ENCODE peak calls at places on chromosome 9, in seven cellular contexts. One of them, this sample, is unnamed.
A peak's percentile ranks its signal among the peaks of the same experiment; 100 is the strongest.

GRCh38 chr9:125428060-125428481 is 166.4 kb downstream of the GAPVD1 start:
- DNase-seq in PC-9: no peak
- DNase-seq in lower lobe of right lung: no peak
- DNase-seq in CD8-positive, alpha-beta T cell: no peak
- DNase-seq in psoas muscle: peak; percentile 58
- DNase-seq in mesenchymal stem cell: no peak
- DNase-seq in astrocyte: no peak
- DNase-seq in this sample: no peak

GRCh38 chr9:14433841-14434511 is 120.0 kb upstream of the NFIB start:
- DNase-seq in PC-9: peak; percentile 53
- DNase-seq in lower lobe of right lung: no peak
- DNase-seq in CD8-positive, alpha-beta T cell: no peak
- DNase-seq in psoas muscle: no peak
- DNase-seq in mesenchymal stem cell: peak; percentile 51
- DNase-seq in astrocyte: peak; percentile 47
- DNase-seq in this sample: peak; percentile 23

GRCh38 chr9:101119206-101119819 is 90.8 kb downstream of the PLPPR1 start:
- DNase-seq in PC-9: peak; percentile 38
- DNase-seq in lower lobe of right lung: peak; percentile 52
- DNase-seq in CD8-positive, alpha-beta T cell: no peak
- DNase-seq in psoas muscle: peak; percentile 30
- DNase-seq in mesenchymal stem cell: no peak
- DNase-seq in astrocyte: no peak
- DNase-seq in this sample: peak; percentile 4

GRCh38 chr9:61674465-61674864 is 484.6 kb downstream of the SPATA31A7 start:
- DNase-seq in PC-9: no peak
- DNase-seq in lower lobe of right lung: no peak
- DNase-seq in CD8-positive, alpha-beta T cell: no peak
- DNase-seq in psoas muscle: no peak
- DNase-seq in mesenchymal stem cell: no peak
- DNase-seq in astrocyte: no peak
- DNase-seq in this sample: no peak

GRCh38 chr9:38227061-38227540 is 158.1 kb upstream of the SHB start:
- DNase-seq in PC-9: peak; percentile 96
- DNase-seq in lower lobe of right lung: peak; percentile 55
- DNase-seq in CD8-positive, alpha-beta T cell: peak; percentile 13
- DNase-seq in psoas muscle: peak; percentile 53
- DNase-seq in mesenchymal stem cell: peak; percentile 88
- DNase-seq in astrocyte: peak; percentile 90
- DNase-seq in this sample: peak; percentile 76

GRCh38 chr9:22214021-22214420 is 204.9 kb upstream of the CDKN2B start:
- DNase-seq in PC-9: no peak
- DNase-seq in lower lobe of right lung: no peak
- DNase-seq in CD8-positive, alpha-beta T cell: no peak
- DNase-seq in psoas muscle: no peak
- DNase-seq in mesenchymal stem cell: peak; percentile 53
- DNase-seq in astrocyte: peak; percentile 30
- DNase-seq in this sample: no peak

GRCh38 chr9:28671000-28671399 is 1097.7 kb upstream of the C9orf72 start:
- DNase-seq in PC-9: no peak
- DNase-seq in lower lobe of right lung: no peak
- DNase-seq in CD8-positive, alpha-beta T cell: no peak
- DNase-seq in psoas muscle: no peak
- DNase-seq in mesenchymal stem cell: no peak
- DNase-seq in astrocyte: no peak
- DNase-seq in this sample: no peak

GRCh38 chr9:124264812-124265211 is 7.1 kb downstream of the NEK6 start:
- DNase-seq in PC-9: no peak
- DNase-seq in lower lobe of right lung: no peak
- DNase-seq in CD8-positive, alpha-beta T cell: no peak
- DNase-seq in psoas muscle: no peak
- DNase-seq in mesenchymal stem cell: no peak
- DNase-seq in astrocyte: peak; percentile 59
- DNase-seq in this sample: no peak

GRCh38 chr9:35555246-35555701 is 49.8 kb upstream of the TESK1 start:
- DNase-seq in PC-9: no peak
- DNase-seq in lower lobe of right lung: no peak
- DNase-seq in CD8-positive, alpha-beta T cell: no peak
- DNase-seq in psoas muscle: no peak
- DNase-seq in mesenchymal stem cell: no peak
- DNase-seq in astrocyte: no peak
- DNase-seq in this sample: no peak

GRCh38 chr9:136023401-136024225 is 62.4 kb upstream of the UBAC1 start:
- DNase-seq in PC-9: no peak
- DNase-seq in lower lobe of right lung: peak; percentile 65
- DNase-seq in CD8-positive, alpha-beta T cell: no peak
- DNase-seq in psoas muscle: peak; percentile 86
- DNase-seq in mesenchymal stem cell: no peak
- DNase-seq in astrocyte: peak; percentile 32
- DNase-seq in this sample: no peak

GRCh38 chr9:95018099-95018927 is 291.8 kb downstream of the AOPEP start:
- DNase-seq in PC-9: no peak
- DNase-seq in lower lobe of right lung: peak; percentile 63
- DNase-seq in CD8-positive, alpha-beta T cell: no peak
- DNase-seq in psoas muscle: peak; percentile 72
- DNase-seq in mesenchymal stem cell: peak; percentile 93
- DNase-seq in astrocyte: peak; percentile 98
- DNase-seq in this sample: peak; percentile 92

GRCh38 chr9:3893519-3893918 is 367.7 kb upstream of the RFX3 start:
- DNase-seq in PC-9: no peak
- DNase-seq in lower lobe of right lung: no peak
- DNase-seq in CD8-positive, alpha-beta T cell: no peak
- DNase-seq in psoas muscle: no peak
- DNase-seq in mesenchymal stem cell: no peak
- DNase-seq in astrocyte: no peak
- DNase-seq in this sample: no peak

GRCh38 chr9:78004478-78005229 is 27.0 kb downstream of the GNAQ start:
- DNase-seq in PC-9: peak; percentile 68
- DNase-seq in lower lobe of right lung: no peak
- DNase-seq in CD8-positive, alpha-beta T cell: no peak
- DNase-seq in psoas muscle: no peak
- DNase-seq in mesenchymal stem cell: no peak
- DNase-seq in astrocyte: no peak
- DNase-seq in this sample: no peak

GRCh38 chr9:78023003-78023741 is 8.4 kb downstream of the GNAQ start:
- DNase-seq in PC-9: no peak
- DNase-seq in lower lobe of right lung: no peak
- DNase-seq in CD8-positive, alpha-beta T cell: no peak
- DNase-seq in psoas muscle: no peak
- DNase-seq in mesenchymal stem cell: peak; percentile 83
- DNase-seq in astrocyte: peak; percentile 83
- DNase-seq in this sample: no peak

GRCh38 chr9:35962126-35962906 is 4.4 kb upstream of the OR2S2 start:
- DNase-seq in PC-9: no peak
- DNase-seq in lower lobe of right lung: no peak
- DNase-seq in CD8-positive, alpha-beta T cell: no peak
- DNase-seq in psoas muscle: no peak
- DNase-seq in mesenchymal stem cell: peak; percentile 36
- DNase-seq in astrocyte: peak; percentile 77
- DNase-seq in this sample: peak; percentile 47

GRCh38 chr9:20865357-20865756 is 166.1 kb downstream of the HACD4 start:
- DNase-seq in PC-9: no peak
- DNase-seq in lower lobe of right lung: no peak
- DNase-seq in CD8-positive, alpha-beta T cell: no peak
- DNase-seq in psoas muscle: no peak
- DNase-seq in mesenchymal stem cell: no peak
- DNase-seq in astrocyte: no peak
- DNase-seq in this sample: no peak

GRCh38 chr9:126436545-126437269 is 110.1 kb downstream of the MVB12B start:
- DNase-seq in PC-9: no peak
- DNase-seq in lower lobe of right lung: no peak
- DNase-seq in CD8-positive, alpha-beta T cell: no peak
- DNase-seq in psoas muscle: no peak
- DNase-seq in mesenchymal stem cell: peak; percentile 14
- DNase-seq in astrocyte: peak; percentile 33
- DNase-seq in this sample: peak; percentile 14

GRCh38 chr9:32455738-32456137 is 70.3 kb downstream of the RIGI start:
- DNase-seq in PC-9: no peak
- DNase-seq in lower lobe of right lung: no peak
- DNase-seq in CD8-positive, alpha-beta T cell: no peak
- DNase-seq in psoas muscle: no peak
- DNase-seq in mesenchymal stem cell: no peak
- DNase-seq in astrocyte: no peak
- DNase-seq in this sample: no peak

GRCh38 chr9:112110094-112110772 is 64.9 kb downstream of the SUSD1 start:
- DNase-seq in PC-9: peak; percentile 79
- DNase-seq in lower lobe of right lung: no peak
- DNase-seq in CD8-positive, alpha-beta T cell: no peak
- DNase-seq in psoas muscle: no peak
- DNase-seq in mesenchymal stem cell: no peak
- DNase-seq in astrocyte: no peak
- DNase-seq in this sample: no peak

GRCh38 chr9:38159599-38159998 is 90.6 kb upstream of the SHB start:
- DNase-seq in PC-9: no peak
- DNase-seq in lower lobe of right lung: no peak
- DNase-seq in CD8-positive, alpha-beta T cell: no peak
- DNase-seq in psoas muscle: no peak
- DNase-seq in mesenchymal stem cell: no peak
- DNase-seq in astrocyte: no peak
- DNase-seq in this sample: no peak

GRCh38 chr9:69071059-69071458 is 35.5 kb downstream of the FXN start:
- DNase-seq in PC-9: no peak
- DNase-seq in lower lobe of right lung: no peak
- DNase-seq in CD8-positive, alpha-beta T cell: no peak
- DNase-seq in psoas muscle: no peak
- DNase-seq in mesenchymal stem cell: no peak
- DNase-seq in astrocyte: peak; percentile 23
- DNase-seq in this sample: no peak

GRCh38 chr9:69070201-69070600 is 34.6 kb downstream of the FXN start:
- DNase-seq in PC-9: no peak
- DNase-seq in lower lobe of right lung: no peak
- DNase-seq in CD8-positive, alpha-beta T cell: no peak
- DNase-seq in psoas muscle: no peak
- DNase-seq in mesenchymal stem cell: no peak
- DNase-seq in astrocyte: no peak
- DNase-seq in this sample: no peak

GRCh38 chr9:69074801-69075200 is 39.2 kb downstream of the FXN start:
- DNase-seq in PC-9: no peak
- DNase-seq in lower lobe of right lung: no peak
- DNase-seq in CD8-positive, alpha-beta T cell: no peak
- DNase-seq in psoas muscle: no peak
- DNase-seq in mesenchymal stem cell: no peak
- DNase-seq in astrocyte: no peak
- DNase-seq in this sample: no peak

GRCh38 chr9:69076550-69076949 is 41.0 kb downstream of the FXN start:
- DNase-seq in PC-9: no peak
- DNase-seq in lower lobe of right lung: no peak
- DNase-seq in CD8-positive, alpha-beta T cell: no peak
- DNase-seq in psoas muscle: no peak
- DNase-seq in mesenchymal stem cell: no peak
- DNase-seq in astrocyte: no peak
- DNase-seq in this sample: no peak

DNA sequence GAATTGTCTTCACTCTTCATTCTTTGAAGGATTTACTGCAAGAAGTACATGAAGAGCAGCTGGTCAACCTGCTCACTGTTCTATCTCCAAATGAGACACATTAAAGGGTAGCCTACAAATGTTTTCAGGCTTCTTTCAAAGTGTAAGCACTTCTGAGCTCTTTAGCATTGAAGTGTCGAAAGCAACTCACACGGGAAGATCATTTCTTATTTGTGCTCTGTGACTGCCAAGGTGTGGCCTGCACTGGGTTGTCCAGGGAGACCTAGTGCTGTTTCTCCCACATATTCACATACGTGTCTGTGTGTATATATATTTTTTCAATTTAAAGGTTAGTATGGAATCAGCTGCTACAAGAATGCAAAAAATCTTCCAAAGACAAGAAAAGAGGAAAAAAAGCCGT is 37.6 kb downstream of the FXN start:
- DNase-seq in PC-9: no peak
- DNase-seq in lower lobe of right lung: no peak
- DNase-seq in CD8-positive, alpha-beta T cell: no peak
- DNase-seq in psoas muscle: no peak
- DNase-seq in mesenchymal stem cell: no peak
- DNase-seq in astrocyte: no peak
- DNase-seq in this sample: no peak
- H3K27me3 ChIP-seq in PC-9: no peaks in the 10 kb centered on the region
- H3K27me3 ChIP-seq in lower lobe of right lung: no peaks in the 10 kb centered on the region
- H3K27me3 ChIP-seq in CD8-positive, alpha-beta T cell: no peaks in the 10 kb centered on the region
- H3K27me3 ChIP-seq in psoas muscle: no peaks in the 10 kb centered on the region
- H3K27me3 ChIP-seq in mesenchymal stem cell: no peaks in the 10 kb centered on the region
- H3K27me3 ChIP-seq in astrocyte: no peaks in the 10 kb centered on the region
- H3K27me3 ChIP-seq in this sample: no peaks in the 10 kb centered on the region

DNA sequence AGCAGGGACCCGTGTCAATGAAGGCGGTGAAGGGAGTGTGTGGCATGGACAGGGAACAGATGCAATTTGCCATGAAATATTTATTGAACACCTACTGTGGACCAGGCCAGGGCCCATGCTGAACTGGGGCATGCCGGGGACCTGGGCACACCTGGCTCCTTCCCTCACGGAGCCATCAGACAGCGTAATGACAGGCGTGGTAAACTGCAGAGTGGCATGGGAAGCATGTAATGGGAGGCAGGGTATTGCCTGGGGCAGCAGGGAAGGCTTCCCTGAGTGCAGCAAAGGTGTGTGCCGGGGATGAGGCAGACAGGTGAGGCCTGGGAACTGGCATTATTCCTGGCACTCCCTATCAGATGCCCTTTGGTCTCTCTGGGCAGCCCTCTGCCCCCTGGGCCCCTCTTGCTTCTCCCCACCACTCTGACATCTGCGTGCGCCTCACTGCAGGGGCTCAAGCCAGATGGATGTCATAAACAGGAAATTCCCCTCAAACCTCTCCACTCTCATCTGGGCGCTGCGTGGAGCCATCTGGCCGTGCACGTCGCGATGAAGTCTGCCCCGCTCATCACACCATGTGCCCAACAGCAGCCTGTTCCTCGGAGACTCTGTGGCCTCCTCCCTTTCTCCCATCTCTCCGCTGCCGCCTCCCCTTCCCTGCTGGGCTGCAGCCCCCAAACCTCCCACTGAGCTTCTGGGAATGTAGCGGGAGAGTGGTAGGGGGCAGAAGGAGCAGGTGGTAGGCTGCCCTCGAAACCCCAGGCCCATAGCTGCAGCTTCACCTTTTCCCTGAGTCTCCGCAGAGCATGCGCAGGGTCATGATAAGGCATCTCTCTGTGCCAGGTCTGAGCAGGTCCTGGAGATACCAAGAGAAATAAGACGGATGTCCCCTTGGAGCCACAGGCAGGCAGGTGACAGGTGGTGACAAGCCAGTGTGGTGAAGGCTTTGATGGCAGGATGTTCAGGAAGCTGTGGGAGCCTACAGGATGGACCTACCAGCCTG is 67.8 kb downstream of the HMCN2 start:
- DNase-seq in PC-9: no peak
- DNase-seq in lower lobe of right lung: no peak
- DNase-seq in CD8-positive, alpha-beta T cell: no peak
- DNase-seq in psoas muscle: peak; percentile 81
- DNase-seq in mesenchymal stem cell: peak; percentile 77
- DNase-seq in astrocyte: no peak
- DNase-seq in this sample: no peak
- H3K27ac ChIP-seq in PC-9: no peak overlapping the region
- H3K27ac ChIP-seq in lower lobe of right lung: no peak overlapping the region
- H3K27ac ChIP-seq in CD8-positive, alpha-beta T cell: no peak overlapping the region
- H3K27ac ChIP-seq in psoas muscle: no peak overlapping the region
- H3K27ac ChIP-seq in mesenchymal stem cell: no peak overlapping the region
- H3K27ac ChIP-seq in astrocyte: no peak overlapping the region
- H3K27ac ChIP-seq in this sample: no peak overlapping the region

GRCh38 chr9:129962889-129963703 is 79.9 kb downstream of the FNBP1 start:
- DNase-seq in PC-9: no peak
- DNase-seq in lower lobe of right lung: peak; percentile 51
- DNase-seq in CD8-positive, alpha-beta T cell: peak; percentile 54
- DNase-seq in psoas muscle: no peak
- DNase-seq in mesenchymal stem cell: peak; percentile 80
- DNase-seq in astrocyte: peak; percentile 36
- DNase-seq in this sample: peak; percentile 68
- H3K4me1 ChIP-seq in PC-9: no peaks in the 10 kb centered on the region
- H3K4me1 ChIP-seq in lower lobe of right lung: peaks cover 44% of the 10 kb centered on the region
- H3K4me1 ChIP-seq in CD8-positive, alpha-beta T cell: peaks cover 47% of the 10 kb centered on the region
- H3K4me1 ChIP-seq in psoas muscle: peaks cover 2% of the 10 kb centered on the region
- H3K4me1 ChIP-seq in mesenchymal stem cell: peaks cover 9% of the 10 kb centered on the region
- H3K4me1 ChIP-seq in astrocyte: peaks cover 26% of the 10 kb centered on the region
- H3K4me1 ChIP-seq in this sample: peaks cover 59% of the 10 kb centered on the region

GRCh38 chr9:33637881-33638280 is 113.8 kb downstream of the ANKRD18B start:
- DNase-seq in PC-9: no peak
- DNase-seq in lower lobe of right lung: no peak
- DNase-seq in CD8-positive, alpha-beta T cell: no peak
- DNase-seq in psoas muscle: no peak
- DNase-seq in mesenchymal stem cell: no peak
- DNase-seq in astrocyte: no peak
- DNase-seq in this sample: no peak
- H3K27me3 ChIP-seq in PC-9: no peaks in the 10 kb centered on the region
- H3K27me3 ChIP-seq in lower lobe of right lung: peaks cover 33% of the 10 kb centered on the region
- H3K27me3 ChIP-seq in CD8-positive, alpha-beta T cell: peaks cover 15% of the 10 kb centered on the region
- H3K27me3 ChIP-seq in psoas muscle: peaks cover 16% of the 10 kb centered on the region
- H3K27me3 ChIP-seq in mesenchymal stem cell: peaks cover 29% of the 10 kb centered on the region
- H3K27me3 ChIP-seq in astrocyte: peaks cover 62% of the 10 kb centered on the region
- H3K27me3 ChIP-seq in this sample: no peaks in the 10 kb centered on the region